ENCODE peak calls at places on chromosomes 13 and 19, in nine cellular contexts. T is fibroblast of villous mesenchyme; V is CD4-positive, alpha-beta T cell; R is HL-60; P is cardiac fibroblast; L is progenitor cell of endocrine pancreas; S is fibroblast of lung; F is tibial nerve; B is kidney epithelial cell. O is an unnamed sample.

GRCh38 chr19:41426952-41427646 is at the start of gene B3GNT8:
- DNase-seq in T (peak; percentile 75), F (peak; percentile 71), B (peak; percentile 12), L (peak; percentile 70), V (no peak), S (peak; percentile 68), R (peak; percentile 92), P (peak; percentile 52), O (peak; percentile 73)

GRCh38 chr13:95411641-95412040 is 110.4 kb upstream of the ABCC4 start:
- DNase-seq in F (no peak), V (no peak), L (no peak), R (no peak), P (peak; percentile 37), S (peak; percentile 15), B (no peak), T (peak; percentile 29), O (no peak)

GRCh38 chr19:47699360-47699917 is 13.8 kb upstream of the EHD2 start:
- DNase-seq in P (no peak), R (peak; percentile 47), F (no peak), L (peak; percentile 59), B (no peak), S (no peak), T (peak; percentile 36), V (peak; percentile 36), O (no peak)

GRCh38 chr13:86986448-86986847 is 684.7 kb upstream of the SLITRK5 start:
- DNase-seq in S (peak; percentile 22), P (no peak), B (no peak), R (no peak), T (peak; percentile 43), V (no peak), L (no peak), F (no peak), O (no peak)

GRCh38 chr13:29453657-29454056 is 141.8 kb downstream of the SLC7A1 start:
- DNase-seq in T (peak; percentile 58), S (no peak), P (no peak), L (no peak), R (no peak), V (no peak), F (no peak), B (no peak), O (no peak)

GRCh38 chr13:40445557-40445990 is 220.9 kb downstream of the FOXO1 start:
- DNase-seq in S (no peak), V (no peak), B (peak; percentile 98), R (no peak), L (no peak), P (peak; percentile 98), T (no peak), F (peak; percentile 25), O (peak; percentile 84)

GRCh38 chr19:45428385-45429231 is 4.9 kb upstream of the ERCC1 start:
- DNase-seq in P (peak; percentile 62), V (no peak), S (peak; percentile 42), L (peak; percentile 29), T (peak; percentile 47), F (no peak), B (no peak), R (no peak), O (peak; percentile 77)

GRCh38 chr19:3335431-3336350 is 30.7 kb upstream of the NFIC start:
- DNase-seq in P (peak; percentile 43), V (no peak), B (no peak), R (no peak), S (peak; percentile 87), T (peak; percentile 72), L (no peak), F (peak; percentile 35), O (no peak)

GRCh38 chr13:35957996-35958395 is 173.2 kb downstream of the DCLK1 start:
- DNase-seq in T (no peak), S (no peak), B (no peak), F (no peak), L (no peak), V (no peak), P (no peak), R (no peak), O (no peak)

GRCh38 chr13:49497272-49497671 is 1.5 kb downstream of the PHF11 start:
- DNase-seq in R (no peak), L (no peak), F (no peak), S (no peak), T (no peak), P (no peak), V (no peak), B (no peak), O (no peak)

GRCh38 chr13:49494645-49495044 is 1.1 kb upstream of the PHF11 start:
- DNase-seq in V (no peak), S (no peak), L (no peak), T (no peak), P (no peak), R (no peak), B (no peak), F (no peak), O (no peak)

GRCh38 chr13:49499889-49500660 is 4.3 kb downstream of the PHF11 start:
- DNase-seq in B (no peak), V (no peak), R (no peak), L (no peak), T (peak; percentile 91), P (peak; percentile 78), F (no peak), S (peak; percentile 86), O (no peak)

GRCh38 chr13:49498211-49498610 is 2.5 kb downstream of the PHF11 start:
- DNase-seq in P (no peak), V (no peak), S (no peak), T (no peak), B (no peak), L (no peak), R (no peak), F (no peak), O (no peak)

GRCh38 chr13:49495783-49496762 is at the start of gene PHF11:
- DNase-seq in V (peak; percentile 83), R (peak; percentile 82), L (peak; percentile 70), P (peak; percentile 82), B (peak; percentile 44), F (peak; percentile 68), T (peak; percentile 83), S (peak; percentile 75), O (peak; percentile 86)
- TF ChIP-seq CTCF in V (no peak), R (no peak), L (peak; percentile 50), P (no peak), B (peak; percentile 2), F (peak; percentile 18), T (no peak), S (no peak), O (no peak)

GRCh38 chr19:38838208-38838985 is 6.8 kb upstream of the ECH1 start:
- DNase-seq in S (no peak), F (no peak), R (no peak), P (no peak), V (no peak), T (no peak), B (peak; percentile 61), L (no peak), O (no peak)
- TF ChIP-seq CTCF in S (no peak), F (no peak), R (no peak), P (no peak), V (no peak), T (no peak), B (peak; percentile 21), L (no peak), O (no peak)

DNA sequence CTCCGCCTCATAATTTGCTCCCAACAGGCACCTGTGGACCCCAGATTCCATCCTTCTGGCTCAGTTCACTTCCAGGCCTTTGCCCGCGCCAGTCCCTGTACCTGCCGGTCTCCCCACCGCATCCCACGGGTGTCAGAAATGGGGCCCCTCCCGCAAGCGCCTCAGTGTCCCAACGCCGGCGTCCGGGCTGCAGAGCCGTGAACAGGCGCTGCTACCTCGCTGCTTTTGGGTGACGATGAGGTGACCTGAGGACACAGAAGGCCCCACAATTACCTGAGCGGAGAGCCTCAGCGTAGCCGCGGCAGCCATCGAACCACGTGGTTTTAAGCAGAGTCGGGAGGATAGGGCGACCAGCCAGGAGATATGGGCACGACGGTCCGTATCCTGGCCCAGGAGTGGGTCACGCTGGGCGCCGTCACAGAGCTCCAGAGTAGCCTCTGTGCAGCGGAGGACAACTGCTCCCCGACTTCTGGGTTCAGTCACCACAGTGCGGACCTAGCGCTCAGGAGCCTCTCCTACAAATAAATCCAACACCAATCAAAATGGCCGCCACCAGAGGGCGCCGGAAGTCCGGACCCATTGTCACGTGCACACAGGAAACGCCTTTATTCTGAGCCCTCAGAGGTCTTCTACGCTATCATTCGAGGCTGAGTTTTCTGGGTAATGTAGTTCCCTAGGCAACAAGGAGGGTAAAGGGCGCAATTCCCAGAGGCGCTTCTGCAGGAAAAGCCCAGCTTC is at the start of gene ZNF814:
- DNase-seq in P (peak; percentile 92), R (peak; percentile 94), T (peak; percentile 79), S (peak; percentile 91), B (peak; percentile 57), F (peak; percentile 73), V (peak; percentile 77), L (peak; percentile 83), O (peak; percentile 76)
- TF ChIP-seq CTCF in P (no peak), R (no peak), T (peak; percentile 36), S (peak; percentile 42), B (peak; percentile 48), F (no peak), V (peak; percentile 19), L (peak; percentile 58), O (peak; percentile 11)

GRCh38 chr13:100527644-100528043 is 60.9 kb downstream of the GGACT start:
- DNase-seq in B (no peak), V (no peak), T (no peak), R (no peak), F (no peak), P (no peak), S (no peak), L (no peak), O (no peak)

GRCh38 chr13:100528820-100529219 is 59.8 kb downstream of the GGACT start:
- DNase-seq in B (no peak), V (no peak), R (no peak), F (no peak), S (no peak), L (no peak), T (no peak), P (no peak), O (no peak)

GRCh38 chr13:100528353-100528752 is 60.2 kb downstream of the GGACT start:
- DNase-seq in T (no peak), B (no peak), S (no peak), R (no peak), V (no peak), L (no peak), P (no peak), F (no peak), O (no peak)

GRCh38 chr13:100525453-100526298 is 62.9 kb downstream of the GGACT start:
- DNase-seq in F (no peak), L (no peak), P (no peak), R (no peak), V (no peak), T (no peak), B (no peak), S (no peak), O (no peak)

DNA sequence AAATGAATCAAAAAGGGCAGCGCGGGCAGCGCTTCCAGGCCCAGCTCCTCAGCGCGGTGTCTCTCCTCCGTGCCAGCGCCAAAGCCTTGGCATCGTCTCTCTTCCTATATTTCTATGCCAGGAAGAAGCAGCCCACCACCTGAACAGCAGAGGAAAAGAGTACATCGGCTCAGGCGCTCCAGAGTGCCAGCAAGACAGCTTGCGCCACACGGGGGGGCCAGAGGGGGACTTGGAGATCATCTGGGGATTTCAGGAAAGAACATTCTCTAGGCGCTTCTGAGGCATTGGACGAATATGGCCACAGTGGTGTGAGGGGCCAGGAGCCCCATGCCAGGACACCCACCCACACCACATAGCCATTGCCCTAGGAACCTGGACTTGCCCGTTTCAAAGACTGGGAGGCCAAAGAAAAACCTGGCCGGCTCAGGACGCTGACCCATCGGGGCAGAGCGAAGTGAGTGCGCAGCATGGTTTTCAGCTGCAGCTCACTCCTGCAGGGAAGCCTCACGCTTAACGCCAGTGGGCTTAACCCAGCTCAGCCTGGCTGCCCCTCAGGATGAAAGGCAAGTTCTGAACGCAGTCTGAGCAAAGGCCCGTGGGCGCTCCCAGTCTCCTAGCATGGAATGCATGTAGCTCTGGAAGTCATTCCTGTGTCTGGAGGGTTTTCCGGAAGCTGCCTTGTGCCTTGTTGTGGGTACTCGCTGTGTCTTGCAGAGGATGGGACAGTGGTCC is 62.1 kb downstream of the GGACT start:
- DNase-seq in F (no peak), L (no peak), T (no peak), R (no peak), V (no peak), B (no peak), S (no peak), P (no peak), O (no peak)
- TF ChIP-seq CTCF in F (no peak), L (no peak), T (no peak), R (no peak), V (no peak), B (no peak), S (no peak), P (no peak), O (no peak)